ENCODE peak calls at places on chromosome 7, in four cellular contexts. T, G, P and B are unnamed samples.

GRCh38 chr7:155662343-155663043 is 18.0 kb downstream of the RBM33 start:
- DNase-seq in G (no peak), T (no peak), P (no peak), B (no peak)

GRCh38 chr7:28806841-28807240 is 151.3 kb downstream of the TRIL start:
- DNase-seq in P (peak), T (no peak), G (no peak), B (no peak)

GRCh38 chr7:37065779-37066271 is 341.5 kb upstream of the AOAH start:
- DNase-seq in T (no peak), P (no peak), G (no peak), B (peak)

GRCh38 chr7:115679976-115680375 is 350.6 kb downstream of the TFEC start:
- DNase-seq in T (peak), G (no peak), P (peak), B (peak)

GRCh38 chr7:129779602-129780256 is 168.2 kb downstream of the NRF1 start:
- DNase-seq in G (peak), P (peak), T (peak), B (peak)

GRCh38 chr7:33692956-33693355 is 212.4 kb upstream of the BMPER start:
- DNase-seq in G (no peak), T (no peak), P (peak), B (no peak)

GRCh38 chr7:13042605-13043236 is 355.3 kb downstream of the ARL4A start:
- DNase-seq in G (no peak), T (no peak), P (peak), B (no peak)

GRCh38 chr7:98423043-98423442 is 22.2 kb upstream of the BAIAP2L1 start:
- DNase-seq in P (no peak), G (no peak), T (no peak), B (no peak)

GRCh38 chr7:35508623-35509400 is 186.1 kb downstream of the HERPUD2 start:
- DNase-seq in T (no peak), G (no peak), P (no peak), B (no peak)

GRCh38 chr7:71976670-71977069 is 435.5 kb downstream of the CALN1 start:
- DNase-seq in T (no peak), P (no peak), G (no peak), B (no peak)

GRCh38 chr7:28458732-28459131 is 46.4 kb downstream of the CREB5 start:
- DNase-seq in G (no peak), P (no peak), T (no peak), B (no peak)

GRCh38 chr7:129470411-129470810 is 31.9 kb upstream of the SMKR1 start:
- DNase-seq in P (no peak), T (no peak), G (no peak), B (no peak)